ENCODE peak calls at places on chromosomes 5 and 9, in nine cellular contexts. X, T, B, S, H, E, U, Q and R are unnamed samples.

GRCh38 chr5:53877243-53877642 is 316.8 kb downstream of the NDUFS4 start:
- DNase-seq in H (no peak), X (no peak), S (peak; percentile 32), U (peak; percentile 60), E (no peak), T (no peak), B (no peak), Q (no peak), R (peak; percentile 38)

GRCh38 chr9:113657765-113658564 is 194.4 kb downstream of the RGS3 start:
- DNase-seq in B (peak; percentile 84), E (peak; percentile 93), H (peak; percentile 96), Q (peak; percentile 85), U (peak; percentile 78), T (peak; percentile 82), X (peak; percentile 80), S (peak; percentile 72), R (peak; percentile 88)

GRCh38 chr5:74095871-74096270 is 469.9 kb downstream of the ARHGEF28 start:
- DNase-seq in Q (no peak), E (no peak), B (no peak), H (no peak), X (no peak), T (no peak), U (no peak), S (peak; percentile 2), R (peak; percentile 38)

GRCh38 chr9:34045903-34046302 is 2.8 kb downstream of the UBAP2 start:
- DNase-seq in U (no peak), T (no peak), X (no peak), B (no peak), H (no peak), Q (no peak), E (no peak), S (no peak), R (no peak)

GRCh38 chr5:127878174-127878750 is 175.1 kb downstream of the CCDC192 start:
- DNase-seq in H (peak; percentile 85), E (no peak), T (peak; percentile 71), X (no peak), S (no peak), B (peak; percentile 26), Q (peak; percentile 9), U (peak; percentile 37), R (peak; percentile 59)

GRCh38 chr5:104344809-104345512 is 782.4 kb upstream of the NUDT12 start:
- DNase-seq in T (no peak), X (no peak), S (no peak), U (peak; percentile 51), B (no peak), Q (no peak), H (no peak), E (no peak), R (peak; percentile 49)

GRCh38 chr9:94859891-94860290 is 133.4 kb downstream of the AOPEP start:
- DNase-seq in B (no peak), X (no peak), E (no peak), Q (no peak), T (no peak), H (no peak), U (no peak), S (no peak), R (no peak)

GRCh38 chr5:91189480-91190332 is 193.4 kb downstream of the ARRDC3 start:
- DNase-seq in H (no peak), B (no peak), U (peak; percentile 84), S (no peak), T (peak; percentile 65), X (no peak), E (no peak), Q (peak; percentile 53), R (no peak)

GRCh38 chr9:8262625-8263622 is 463.3 kb upstream of the DMAC1 start:
- DNase-seq in T (no peak), Q (peak; percentile 84), U (no peak), S (no peak), B (no peak), X (no peak), H (no peak), E (no peak), R (no peak)

GRCh38 chr5:82018462-82018861 is 46.6 kb downstream of the ATG10 start:
- DNase-seq in Q (peak; percentile 96), E (no peak), B (no peak), T (no peak), S (no peak), X (no peak), U (peak; percentile 22), H (no peak), R (peak; percentile 49)

GRCh38 chr9:116453785-116454184 is 233.3 kb upstream of the TRIM32 start:
- DNase-seq in U (no peak), B (no peak), Q (no peak), T (no peak), S (no peak), E (no peak), H (no peak), X (no peak), R (no peak)